ENCODE peak calls at places on chromosome 22, in six cellular contexts. H, K, A, E, X and S are unnamed samples.

GRCh38 chr22:45006101-45006872 is 3.5 kb downstream of the PHF21B start:
- DNase-seq in H (no peak), K (no peak), A (no peak), E (no peak), X (no peak), S (no peak)

GRCh38 chr22:19984201-19984753 is 32.3 kb downstream of the ARVCF start:
- DNase-seq in H (peak), K (peak), A (no peak), E (peak), X (no peak), S (no peak)

GRCh38 chr22:35554297-35554845 is 13.7 kb downstream of the RASD2 start:
- DNase-seq in H (no peak), K (no peak), A (no peak), E (no peak), X (no peak), S (no peak)

GRCh38 chr22:50702821-50703725 is 30.4 kb downstream of the SHANK3 start:
- DNase-seq in H (no peak), K (peak), A (no peak), E (peak), X (no peak), S (no peak)

GRCh38 chr22:30393322-30393680 is 3.5 kb upstream of the SEC14L2 start:
- DNase-seq in H (no peak), K (no peak), A (no peak), E (no peak), X (no peak), S (no peak)

GRCh38 chr22:40721266-40721665 is 42.0 kb downstream of the MCHR1 start:
- DNase-seq in H (peak), K (peak), A (no peak), E (no peak), X (no peak), S (no peak)

GRCh38 chr22:30265851-30266444 is 703 bp downstream of the OSM start:
- DNase-seq in H (no peak), K (no peak), A (peak), E (no peak), X (peak), S (peak)

GRCh38 chr22:21055564-21055834 is 9.8 kb downstream of the LRRC74B start:
- DNase-seq in H (no peak), K (no peak), A (no peak), E (no peak), X (no peak), S (no peak)

GRCh38 chr22:17694752-17695151 is 56.2 kb downstream of the BCL2L13 start:
- DNase-seq in H (no peak), K (no peak), A (no peak), E (no peak), X (no peak), S (no peak)

GRCh38 chr22:37601540-37602442 is 6.8 kb upstream of the GGA1 start:
- DNase-seq in H (no peak), K (peak), A (no peak), E (no peak), X (no peak), S (no peak)

GRCh38 chr22:25745341-25746011 is 3.5 kb downstream of the MYO18B start:
- DNase-seq in H (no peak), K (no peak), A (no peak), E (no peak), X (no peak), S (no peak)

GRCh38 chr22:26576026-26576680 is 13.8 kb downstream of the TPST2 start:
- DNase-seq in H (no peak), K (no peak), A (no peak), E (no peak), X (no peak), S (no peak)

GRCh38 chr22:44620129-44620840 is 81.7 kb upstream of the PRR5 start:
- DNase-seq in H (peak), K (peak), A (no peak), E (peak), X (peak), S (no peak)

GRCh38 chr22:45548441-45548840 is 45.8 kb downstream of the FBLN1 start:
- DNase-seq in H (no peak), K (no peak), A (no peak), E (no peak), X (no peak), S (no peak)

GRCh38 chr22:46791201-46791731 is 28.8 kb downstream of the TBC1D22A start:
- DNase-seq in H (peak), K (peak), A (peak), E (no peak), X (peak), S (no peak)

GRCh38 chr22:31241200-31241599 is 29.1 kb downstream of the LIMK2 start:
- DNase-seq in H (no peak), K (no peak), A (no peak), E (no peak), X (no peak), S (no peak)